ENCODE peak calls at places on chromosomes 6 and 20, in five cellular contexts. Q is foreskin fibroblast, K is Daoy, Z is kidney tubule cell, R is fibroblast of mammary gland. P is an unnamed sample.

GRCh38 chr6:125444234-125444949 is 142.6 kb upstream of the HDDC2 start:
- DNase-seq in Q (no peak), K (no peak), Z (no peak), R (peak), P (no peak)

GRCh38 chr6:4577406-4577805 is 198.8 kb upstream of the CDYL start:
- DNase-seq in Q (peak), K (no peak), Z (no peak), R (peak), P (peak)

GRCh38 chr20:41344938-41345728 is 4.5 kb downstream of the LPIN3 start:
- DNase-seq in Q (no peak), K (peak), Z (peak), R (no peak), P (no peak)

GRCh38 chr6:112188906-112189305 is 65.5 kb downstream of the LAMA4 start:
- DNase-seq in Q (peak), K (peak), Z (no peak), R (peak), P (no peak)

GRCh38 chr6:82645536-82646230 is 282.1 kb downstream of the TPBG start:
- DNase-seq in Q (no peak), K (peak), Z (no peak), R (no peak), P (no peak)

GRCh38 chr6:93424303-93425064 is 5.1 kb upstream of the EPHA7 start:
- DNase-seq in Q (no peak), K (no peak), Z (peak), R (no peak), P (peak)

GRCh38 chr6:47789553-47789952 is 7.7 kb downstream of the OPN5 start:
- DNase-seq in Q (no peak), K (no peak), Z (peak), R (no peak), P (no peak)

GRCh38 chr20:60246751-60247150 is 288.5 kb downstream of the CDH26 start:
- DNase-seq in Q (no peak), K (no peak), Z (no peak), R (no peak), P (no peak)

GRCh38 chr6:46138281-46138680 is 8.5 kb downstream of the ENPP4 start:
- DNase-seq in Q (no peak), K (no peak), Z (peak), R (no peak), P (no peak)

GRCh38 chr6:75619230-75619899 is 17.7 kb downstream of the SENP6 start:
- DNase-seq in Q (no peak), K (no peak), Z (no peak), R (peak), P (no peak)

GRCh38 chr6:66489269-66489987 is 782.4 kb upstream of the EYS start:
- DNase-seq in Q (no peak), K (no peak), Z (no peak), R (no peak), P (no peak)

GRCh38 chr6:56266011-56266410 is 18.6 kb upstream of the COL21A1 start:
- DNase-seq in Q (no peak), K (no peak), Z (no peak), R (no peak), P (no peak)

GRCh38 chr6:148495029-148495428 is 152.4 kb downstream of the SASH1 start:
- DNase-seq in Q (no peak), K (no peak), Z (no peak), R (no peak), P (no peak)

GRCh38 chr6:152566040-152566875 is 70.9 kb downstream of the SYNE1 start:
- DNase-seq in Q (no peak), K (no peak), Z (no peak), R (no peak), P (no peak)

GRCh38 chr6:112501705-112502104 is 154.6 kb downstream of the RFPL4B start:
- DNase-seq in Q (no peak), K (no peak), Z (no peak), R (peak), P (no peak)

P was measured in A172.